ENCODE peak calls at places on chromosomes 1 and 21, in four cellular contexts. I, K, A and E are unnamed samples.

GRCh38 chr1:87115317-87115885 is 201.0 kb downstream of the HS2ST1 start:
- DNase-seq in I (no peak), K (no peak), A (no peak), E (no peak)

GRCh38 chr21:28723666-28724065 is 269.0 kb downstream of the LTN1 start:
- DNase-seq in K (no peak), A (no peak), I (no peak), E (no peak)

GRCh38 chr1:155127105-155127671 is 488 bp upstream of the EFNA1 start:
- DNase-seq in I (peak), K (peak), A (no peak), E (peak)

GRCh38 chr1:203557390-203557789 is 63.4 kb downstream of the OPTC start:
- DNase-seq in A (no peak), K (no peak), I (no peak), E (no peak)

GRCh38 chr1:231272173-231272572 is 31.2 kb downstream of the GNPAT start:
- DNase-seq in K (no peak), A (no peak), I (no peak), E (no peak)

GRCh38 chr21:45513003-45513706 is 29.1 kb downstream of the SLC19A1 start:
- DNase-seq in K (no peak), A (no peak), I (no peak), E (no peak)

GRCh38 chr1:67393240-67393639 is 37.0 kb downstream of the SERBP1 start:
- DNase-seq in A (no peak), I (no peak), K (no peak), E (no peak)

GRCh38 chr1:218390625-218391024 is 45.5 kb downstream of the TGFB2 start:
- DNase-seq in I (peak), K (no peak), A (no peak), E (no peak)

GRCh38 chr1:226135709-226136108 is 50.8 kb downstream of the ACBD3 start:
- DNase-seq in I (peak), A (no peak), K (peak), E (peak)

GRCh38 chr1:159122005-159122621 is 45.5 kb upstream of the AIM2 start:
- DNase-seq in A (no peak), K (no peak), I (no peak), E (no peak)

GRCh38 chr1:219993554-219994433 is 52.5 kb downstream of the EPRS1 start:
- DNase-seq in K (no peak), A (no peak), I (no peak), E (no peak)

GRCh38 chr1:16903458-16903796 is 7.6 kb downstream of the RNU1-2 start:
- DNase-seq in A (no peak), K (no peak), I (no peak), E (no peak)

GRCh38 chr1:198220428-198220827 is 63.6 kb downstream of the NEK7 start:
- DNase-seq in I (no peak), A (no peak), K (no peak), E (no peak)

GRCh38 chr1:228827026-228827425 is 91.7 kb downstream of the RHOU start:
- DNase-seq in A (no peak), I (no peak), K (no peak), E (no peak)

DNA sequence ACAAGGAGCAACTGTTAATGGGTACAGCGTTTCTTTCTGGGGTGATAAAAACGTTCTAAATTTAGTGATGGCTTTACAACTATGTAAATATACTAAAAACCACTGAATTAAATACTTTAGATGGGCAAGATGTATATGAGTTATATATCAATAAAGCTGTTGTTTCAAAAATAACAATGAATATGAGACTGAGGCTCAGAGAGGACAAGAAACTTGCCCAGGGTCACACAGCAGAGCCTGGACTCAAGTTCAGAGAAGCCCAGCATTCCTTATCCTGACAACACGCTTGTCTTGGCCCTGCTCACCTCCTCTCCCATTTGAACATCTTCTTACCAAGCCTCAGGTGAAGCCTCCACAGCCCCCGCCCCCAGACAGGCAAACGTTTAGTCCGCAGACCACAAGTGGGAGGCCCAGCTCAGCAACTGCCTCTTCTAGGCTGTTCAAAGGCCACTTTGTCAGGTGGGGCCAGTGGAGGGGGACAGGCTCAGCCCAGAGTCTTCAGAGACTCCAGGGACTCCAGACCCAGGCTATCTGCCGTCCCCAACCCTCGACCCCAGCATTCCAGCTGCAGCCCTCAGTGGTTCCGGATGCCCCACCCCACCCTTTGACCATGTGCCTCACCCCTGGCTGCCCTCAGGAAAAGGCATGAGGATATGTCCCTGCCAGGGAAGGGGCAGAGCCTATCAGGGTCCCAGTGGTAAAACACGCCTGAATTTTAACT is 17.9 kb downstream of the SDC3 start:
- DNase-seq in I (no peak), K (no peak), A (no peak), E (no peak)
- TF ChIP-seq TEAD4 in I (no peak), K (no peak), A (no peak), E (no peak)

DNA sequence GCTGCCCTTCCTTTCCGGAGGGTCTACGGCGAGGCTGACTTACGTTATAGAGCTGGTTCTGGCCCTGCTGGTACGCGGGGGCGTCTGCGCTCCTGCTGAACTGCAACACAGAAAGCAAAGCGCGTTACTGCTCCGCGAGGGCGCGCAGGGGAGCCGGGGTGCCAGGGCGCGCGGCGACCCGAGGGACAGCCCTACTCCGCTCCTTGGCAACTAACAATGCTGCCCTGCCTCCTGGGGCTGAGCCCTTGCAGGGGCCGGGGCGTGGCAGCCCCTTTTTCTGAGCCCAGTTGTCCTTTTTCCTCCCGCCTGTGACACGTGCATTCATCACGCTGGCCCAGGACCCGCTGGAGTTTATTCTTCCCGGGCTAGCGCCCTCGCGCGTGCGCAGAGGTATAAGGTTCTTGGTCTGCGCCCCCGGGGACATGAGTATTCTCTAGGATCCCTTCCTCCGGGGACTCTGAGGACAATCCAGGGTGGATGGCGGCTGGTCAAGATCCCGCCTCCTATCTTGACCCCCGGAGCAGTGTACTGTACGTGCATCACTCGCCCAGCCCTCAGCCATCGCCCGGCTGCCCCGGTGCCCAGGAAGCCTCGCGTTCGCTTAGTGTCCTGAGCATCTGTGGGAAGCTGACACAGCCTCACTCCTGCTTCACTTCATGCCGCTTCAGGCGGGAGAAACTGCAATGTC is 78.9 kb downstream of the CD247 start:
- DNase-seq in A (peak), I (peak), K (peak), E (peak)
- TF ChIP-seq CTCF in A (peak), I (no peak), K (no peak), E (no peak)

GRCh38 chr21:15768045-15768601 is 38.3 kb downstream of the USP25 start:
- DNase-seq in A (no peak), I (no peak), K (no peak), E (no peak)
- TF ChIP-seq TEAD4 in A (no peak), I (no peak), K (no peak), E (no peak)

GRCh38 chr1:157982111-157982510 is 11.3 kb upstream of the KIRREL1 start:
- DNase-seq in I (no peak), A (no peak), K (no peak), E (no peak)

GRCh38 chr1:157975216-157975615 is 18.2 kb upstream of the KIRREL1 start:
- DNase-seq in I (no peak), K (no peak), A (no peak), E (no peak)

GRCh38 chr1:157984469-157984868 is 9.0 kb upstream of the KIRREL1 start:
- DNase-seq in K (no peak), A (no peak), I (no peak), E (no peak)

GRCh38 chr1:157983787-157984186 is 9.7 kb upstream of the KIRREL1 start:
- DNase-seq in I (no peak), K (no peak), A (no peak), E (no peak)

DNA sequence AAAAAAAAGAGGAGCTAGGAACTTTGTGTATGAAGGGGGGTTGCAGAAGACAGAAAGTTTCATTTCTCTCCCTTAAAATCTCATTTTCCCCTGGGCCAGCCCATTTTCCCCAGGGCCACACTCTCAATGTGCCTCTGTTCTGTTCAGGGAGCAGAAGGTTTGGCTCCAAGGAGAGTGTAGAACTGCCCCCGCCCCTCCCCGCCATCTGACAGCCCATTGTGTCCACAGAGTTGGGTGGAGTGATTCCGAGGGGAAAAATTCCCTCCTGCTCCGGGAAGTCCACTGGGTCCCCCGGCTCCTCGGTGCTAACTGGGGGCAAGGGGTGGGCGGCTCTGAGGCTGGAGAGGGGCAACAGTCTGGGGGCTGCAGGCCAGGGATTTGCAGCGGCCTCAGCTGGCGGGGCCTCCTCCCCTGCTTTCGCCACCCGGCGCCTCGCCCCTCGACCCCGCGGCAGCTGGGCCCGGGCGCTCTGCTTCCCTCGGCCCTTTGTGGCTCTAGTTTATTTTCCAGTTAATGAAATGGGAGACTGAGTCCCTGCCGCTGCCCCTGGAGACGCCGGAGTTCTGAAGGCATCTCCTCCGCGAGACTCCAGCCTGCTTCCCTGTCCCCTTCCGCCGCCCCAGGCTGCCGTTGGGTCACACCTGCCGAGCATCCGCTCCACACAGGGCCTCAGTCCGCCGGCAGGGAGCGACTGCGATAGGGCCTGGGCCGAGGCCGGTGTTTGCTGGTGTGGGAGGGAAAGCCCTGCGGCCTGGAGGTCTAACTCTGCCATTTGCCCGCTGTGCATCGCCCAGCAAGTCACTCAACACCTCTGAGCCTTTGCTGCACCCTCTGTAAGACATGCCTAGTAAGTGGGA is 14.7 kb upstream of the KIRREL1 start:
- DNase-seq in A (no peak), I (peak), K (peak), E (peak)
- TF ChIP-seq CTCF in A (no peak), I (no peak), K (peak), E (no peak)

DNA sequence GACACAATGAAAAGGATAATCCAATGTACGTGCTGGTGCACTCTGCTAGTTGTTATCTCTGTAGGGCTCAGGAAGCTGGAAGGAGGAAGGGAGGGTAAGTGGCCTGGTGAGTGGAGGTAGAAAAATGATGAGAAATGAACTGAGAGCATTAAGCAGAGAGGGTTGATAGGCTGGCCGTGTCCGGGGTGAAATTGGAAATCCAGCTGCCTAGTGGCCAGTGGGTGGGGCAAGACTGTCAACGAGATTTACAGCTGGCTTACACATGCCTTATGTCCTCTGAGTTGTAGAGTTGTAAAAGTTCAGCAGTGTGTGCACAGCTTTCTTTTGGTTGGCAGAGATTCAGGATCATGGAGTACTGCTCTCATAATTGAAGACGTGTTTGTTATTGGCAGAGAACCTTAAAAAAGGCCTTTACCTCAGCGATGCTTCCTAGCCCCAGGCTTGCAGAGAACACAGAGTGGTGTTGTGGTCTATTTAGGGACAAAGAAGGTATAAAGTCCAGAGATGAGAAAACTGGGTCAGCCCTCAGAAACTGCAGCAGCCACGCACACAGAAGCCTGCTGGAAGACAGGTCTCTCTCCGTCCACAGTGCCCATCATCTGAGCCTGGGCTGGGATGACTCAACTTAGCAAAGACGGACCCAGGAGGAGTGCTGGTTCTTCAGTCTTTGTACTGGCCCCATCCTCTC is 132.4 kb downstream of the EDEM3 start:
- DNase-seq in K (no peak), I (peak), A (no peak), E (no peak)
- TF ChIP-seq TEAD4 in K (no peak), I (no peak), A (no peak), E (no peak)